ENCODE peak calls at places on chromosome 3, in four cellular contexts. L is heart left ventricle, M is body of pancreas, B is aorta. E is an unnamed sample.

GRCh38 chr3:29711255-29711771 is 430.4 kb downstream of the RBMS3 start:
- ATAC-seq in M (peak), L (peak), B (peak), E (peak)

GRCh38 chr3:142104763-142105162 is 44.6 kb downstream of the TFDP2 start:
- ATAC-seq in B (no peak), M (no peak), L (no peak), E (no peak)

GRCh38 chr3:186044973-186045372 is 63.9 kb downstream of the ETV5 start:
- ATAC-seq in B (no peak), L (no peak), M (peak), E (no peak)

GRCh38 chr3:154614078-154614477 is 184.1 kb upstream of the GPR149 start:
- ATAC-seq in L (no peak), M (no peak), B (no peak), E (no peak)

GRCh38 chr3:16134173-16134928 is 40.1 kb upstream of the GALNT15 start:
- ATAC-seq in B (no peak), L (no peak), M (no peak), E (no peak)

GRCh38 chr3:190318666-190319065 is 3.6 kb downstream of the CLDN1 start:
- ATAC-seq in B (no peak), M (no peak), L (no peak), E (no peak)

GRCh38 chr3:99087277-99087676 is 185.8 kb upstream of the DCBLD2 start:
- ATAC-seq in B (no peak), M (no peak), L (no peak), E (no peak)

GRCh38 chr3:29178809-29179793 is 101.8 kb upstream of the RBMS3 start:
- ATAC-seq in M (no peak), L (peak), B (no peak), E (no peak)

GRCh38 chr3:182364323-182364722 is 429.0 kb upstream of the ATP11B start:
- ATAC-seq in M (no peak), B (no peak), L (no peak), E (no peak)

GRCh38 chr3:61733866-61734265 is 172.5 kb downstream of the PTPRG start:
- ATAC-seq in B (no peak), M (no peak), L (no peak), E (no peak)

GRCh38 chr3:170809021-170809974 is 60.7 kb downstream of the RPL22L1 start:
- ATAC-seq in L (peak), M (peak), B (peak), E (no peak)

GRCh38 chr3:152177757-152178156 is 91.0 kb upstream of the MBNL1 start:
- ATAC-seq in M (no peak), B (no peak), L (no peak), E (no peak)

GRCh38 chr3:194082596-194083220 is 53.2 kb upstream of the HES1 start:
- ATAC-seq in M (peak), L (peak), B (no peak), E (peak)

GRCh38 chr3:63763156-63763555 is 55.9 kb upstream of the C3orf49 start:
- ATAC-seq in L (no peak), B (no peak), M (no peak), E (no peak)

GRCh38 chr3:126983276-126983652 is 349 bp downstream of the PLXNA1 start:
- ATAC-seq in M (peak), L (no peak), B (no peak), E (peak)

GRCh38 chr3:183576487-183577107 is 21.1 kb upstream of the KLHL6 start:
- ATAC-seq in M (no peak), B (no peak), L (no peak), E (no peak)

GRCh38 chr3:10983219-10983916 is 9.2 kb upstream of the SLC6A1 start:
- ATAC-seq in M (peak), B (peak), L (no peak), E (peak)

GRCh38 chr3:143771939-143772338 is 76.3 kb downstream of the SLC9A9 start:
- ATAC-seq in B (no peak), L (no peak), M (no peak), E (no peak)

GRCh38 chr3:143764840-143765239 is 83.4 kb downstream of the SLC9A9 start:
- ATAC-seq in B (no peak), M (no peak), L (no peak), E (no peak)

GRCh38 chr3:143771258-143771657 is 77.0 kb downstream of the SLC9A9 start:
- ATAC-seq in L (no peak), B (no peak), M (no peak), E (no peak)

GRCh38 chr3:143775401-143775970 is 72.8 kb downstream of the SLC9A9 start:
- ATAC-seq in B (peak), L (no peak), M (peak), E (peak)

GRCh38 chr3:143769663-143770062 is 78.6 kb downstream of the SLC9A9 start:
- ATAC-seq in B (no peak), M (no peak), L (no peak), E (no peak)
- H3K4me3 ChIP-seq in B (no peak), M (no peak), L (no peak), E (no peak)

DNA sequence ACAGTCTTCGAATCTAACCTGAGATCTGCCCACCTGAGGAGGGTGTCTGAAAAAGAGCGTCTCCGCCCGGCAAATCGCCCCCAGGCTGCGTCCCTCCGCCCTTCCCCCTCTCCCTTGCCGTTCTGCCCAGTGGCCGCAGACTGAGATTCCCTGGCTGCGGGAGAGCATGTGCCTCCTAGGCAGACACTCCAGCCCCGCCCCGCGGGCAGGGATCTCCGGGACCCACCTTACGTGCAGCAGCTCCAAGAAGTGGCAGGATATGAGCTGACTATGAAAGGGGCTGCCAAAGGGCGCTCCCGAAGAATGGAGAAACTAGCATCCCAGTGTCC is 2.7 kb upstream of the WNT5A start:
- ATAC-seq in B (no peak), M (no peak), L (no peak), E (no peak)
- H3K4me3 ChIP-seq in B (no peak), M (no peak), L (no peak), E (no peak)

DNA sequence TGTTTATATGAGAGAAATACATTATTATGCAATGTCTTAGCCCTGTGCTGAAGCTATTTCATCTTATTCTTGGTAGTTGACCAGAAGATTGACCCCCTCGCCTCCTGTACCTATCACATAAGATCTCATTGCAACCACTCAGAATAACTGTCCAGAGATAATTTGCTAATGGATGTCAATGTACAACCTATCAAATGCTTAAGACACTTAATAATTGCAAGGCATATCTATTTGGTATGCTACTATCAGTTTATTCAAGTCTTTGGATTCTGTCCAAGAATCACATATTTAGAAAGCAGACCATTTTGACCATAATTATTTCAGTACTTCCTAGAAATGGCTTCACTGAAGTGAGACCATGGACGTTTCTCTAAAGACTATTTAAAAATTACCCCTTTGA is 241.6 kb downstream of the GAP43 start:
- ATAC-seq in B (no peak), L (no peak), M (no peak), E (no peak)
- H3K4me3 ChIP-seq in B (no peak), L (no peak), M (no peak), E (no peak)

GRCh38 chr3:50245831-50246516 is 10.0 kb downstream of the GNAI2 start:
- ATAC-seq in L (peak), M (peak), B (peak), E (peak)

GRCh38 chr3:50249459-50249858 is 13.5 kb downstream of the GNAI2 start:
- ATAC-seq in B (no peak), L (no peak), M (no peak), E (no peak)

GRCh38 chr3:50245251-50245745 is 9.3 kb downstream of the GNAI2 start:
- ATAC-seq in B (no peak), M (no peak), L (no peak), E (no peak)

GRCh38 chr3:50248387-50248786 is 12.4 kb downstream of the GNAI2 start:
- ATAC-seq in M (no peak), B (peak), L (peak), E (peak)

DNA sequence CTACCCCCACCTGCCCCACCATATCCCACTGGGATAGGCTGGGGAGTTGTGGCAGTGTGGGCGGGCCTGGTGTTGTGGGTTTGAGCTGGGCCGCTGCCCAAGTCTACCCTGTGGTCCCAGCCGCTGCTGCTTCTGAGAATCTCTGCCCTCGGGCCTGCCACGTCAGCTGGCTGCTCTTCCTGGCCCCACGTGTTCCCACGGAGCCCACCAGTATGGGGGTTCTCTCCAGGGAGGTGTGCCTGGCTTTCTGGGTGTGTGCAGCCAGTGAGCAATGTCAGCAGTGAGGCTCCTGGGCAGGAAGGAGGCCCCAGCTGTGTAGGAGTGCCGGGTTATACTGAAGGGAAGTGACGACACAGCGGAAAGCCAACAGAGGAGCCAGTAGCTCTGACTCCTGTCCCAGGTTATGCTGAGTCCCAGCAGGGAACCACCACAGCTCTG is 10.5 kb downstream of the GNAI2 start:
- ATAC-seq in B (peak), L (peak), M (no peak), E (peak)
- H3K4me3 ChIP-seq in B (no peak), L (peak), M (no peak), E (no peak)

GRCh38 chr3:115862824-115863223 is 239.5 kb downstream of the GAP43 start:
- ATAC-seq in L (no peak), M (no peak), B (no peak), E (no peak)

GRCh38 chr3:115861166-115861733 is 237.9 kb downstream of the GAP43 start:
- ATAC-seq in L (no peak), M (no peak), B (no peak), E (no peak)

GRCh38 chr3:115860766-115861165 is 237.5 kb downstream of the GAP43 start:
- ATAC-seq in M (no peak), B (no peak), L (no peak), E (no peak)

GRCh38 chr3:115858995-115859807 is 235.9 kb downstream of the GAP43 start:
- ATAC-seq in B (no peak), M (no peak), L (no peak), E (no peak)

DNA sequence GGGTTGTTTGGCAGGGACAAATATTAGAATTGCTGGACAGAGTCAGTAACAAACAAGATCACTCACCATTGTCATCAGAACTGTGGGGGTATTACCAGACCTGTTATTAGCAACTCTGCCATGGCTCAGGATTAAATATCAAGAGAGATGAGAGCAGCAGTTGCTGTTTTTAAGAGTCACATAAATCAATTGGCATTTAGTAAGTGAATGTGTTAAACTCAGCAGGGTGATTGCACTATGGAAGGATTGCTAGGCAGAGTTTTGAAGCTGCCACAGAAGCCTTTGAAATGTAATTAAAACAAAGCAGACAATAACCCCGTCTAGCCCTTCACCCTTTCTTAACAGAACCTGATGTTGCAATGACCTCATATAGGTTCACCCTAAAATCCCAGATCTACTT is 238.8 kb downstream of the GAP43 start:
- ATAC-seq in M (no peak), B (no peak), L (no peak), E (no peak)
- H3K4me3 ChIP-seq in M (no peak), B (no peak), L (no peak), E (no peak)

E was measured in gastroesophageal sphincter.